ENCODE peak calls at places on chromosomes 2 and 18, in four cellular contexts. B, A, R and D are unnamed samples.

GRCh38 chr2:8044046-8044594 is 637.7 kb upstream of the ID2 start:
- DNase-seq in B (no peak), A (no peak), R (no peak), D (no peak)

GRCh38 chr2:195758846-195759245 is 101.8 kb downstream of the SLC39A10 start:
- DNase-seq in B (no peak), A (no peak), R (no peak), D (no peak)

GRCh38 chr2:36655456-36655855 is 41.1 kb upstream of the VIT start:
- DNase-seq in B (no peak), A (peak), R (no peak), D (no peak)

GRCh38 chr2:71166812-71167211 is 36.4 kb downstream of the MPHOSPH10 start:
- DNase-seq in B (no peak), A (no peak), R (no peak), D (no peak)

GRCh38 chr2:109318150-109318948 is 189.3 kb downstream of the SH3RF3 start:
- DNase-seq in B (no peak), A (peak), R (no peak), D (peak)

GRCh38 chr2:241770185-241770935 is 6.3 kb upstream of the GAL3ST2 start:
- DNase-seq in B (no peak), A (no peak), R (no peak), D (no peak)

GRCh38 chr2:239500915-239501630 is 100.3 kb upstream of the HDAC4 start:
- DNase-seq in B (no peak), A (no peak), R (no peak), D (no peak)

GRCh38 chr2:176582990-176583481 is 313.8 kb downstream of the MTX2 start:
- DNase-seq in B (no peak), A (peak), R (no peak), D (peak)

GRCh38 chr2:62446491-62446890 is 59.5 kb downstream of the TMEM17 start:
- DNase-seq in B (no peak), A (no peak), R (no peak), D (no peak)

GRCh38 chr18:45775241-45775676 is 50.2 kb upstream of the SIGLEC15 start:
- DNase-seq in B (peak), A (no peak), R (no peak), D (no peak)

GRCh38 chr2:30860715-30861114 is 53.5 kb upstream of the CAPN13 start:
- DNase-seq in B (no peak), A (no peak), R (no peak), D (no peak)

GRCh38 chr2:40243581-40243980 is 208.3 kb downstream of the SLC8A1 start:
- DNase-seq in B (no peak), A (peak), R (no peak), D (peak)

GRCh38 chr2:95043300-95043786 is 17.8 kb downstream of the MAL start:
- DNase-seq in B (no peak), A (peak), R (no peak), D (no peak)

GRCh38 chr2:166314022-166314759 is 61.6 kb downstream of the SCN9A start:
- DNase-seq in B (no peak), A (peak), R (no peak), D (peak)

GRCh38 chr2:85684380-85684779 is 9.8 kb upstream of the GNLY start:
- DNase-seq in B (no peak), A (no peak), R (no peak), D (no peak)

GRCh38 chr2:23381498-23381897 is 3.5 kb upstream of the KLHL29 start:
- DNase-seq in B (no peak), A (no peak), R (no peak), D (no peak)

GRCh38 chr2:29011650-29012060 is 30.6 kb downstream of the TOGARAM2 start:
- DNase-seq in B (peak), A (no peak), R (no peak), D (no peak)

GRCh38 chr2:18961991-18962421 is 372.6 kb upstream of the NT5C1B start:
- DNase-seq in B (peak), A (no peak), R (no peak), D (no peak)

GRCh38 chr2:168699834-168700417 is 102.5 kb upstream of the NOSTRIN start:
- DNase-seq in B (no peak), A (peak), R (no peak), D (no peak)

GRCh38 chr2:202135111-202135874 is 62.2 kb downstream of the KIAA2012 start:
- DNase-seq in B (no peak), A (peak), R (no peak), D (peak)

GRCh38 chr18:43590182-43590903 is 313.1 kb upstream of the SYT4 start:
- DNase-seq in B (peak), A (no peak), R (no peak), D (no peak)

GRCh38 chr18:8911408-8912340 is 190.8 kb upstream of the NDUFV2 start:
- DNase-seq in B (no peak), A (no peak), R (peak), D (no peak)

GRCh38 chr2:43216629-43217028 is 9.8 kb downstream of the ZFP36L2 start:
- DNase-seq in B (no peak), A (no peak), R (no peak), D (no peak)

GRCh38 chr2:126890962-126891450 is 7.7 kb upstream of the TEX51 start:
- DNase-seq in B (no peak), A (no peak), R (no peak), D (no peak)

DNA sequence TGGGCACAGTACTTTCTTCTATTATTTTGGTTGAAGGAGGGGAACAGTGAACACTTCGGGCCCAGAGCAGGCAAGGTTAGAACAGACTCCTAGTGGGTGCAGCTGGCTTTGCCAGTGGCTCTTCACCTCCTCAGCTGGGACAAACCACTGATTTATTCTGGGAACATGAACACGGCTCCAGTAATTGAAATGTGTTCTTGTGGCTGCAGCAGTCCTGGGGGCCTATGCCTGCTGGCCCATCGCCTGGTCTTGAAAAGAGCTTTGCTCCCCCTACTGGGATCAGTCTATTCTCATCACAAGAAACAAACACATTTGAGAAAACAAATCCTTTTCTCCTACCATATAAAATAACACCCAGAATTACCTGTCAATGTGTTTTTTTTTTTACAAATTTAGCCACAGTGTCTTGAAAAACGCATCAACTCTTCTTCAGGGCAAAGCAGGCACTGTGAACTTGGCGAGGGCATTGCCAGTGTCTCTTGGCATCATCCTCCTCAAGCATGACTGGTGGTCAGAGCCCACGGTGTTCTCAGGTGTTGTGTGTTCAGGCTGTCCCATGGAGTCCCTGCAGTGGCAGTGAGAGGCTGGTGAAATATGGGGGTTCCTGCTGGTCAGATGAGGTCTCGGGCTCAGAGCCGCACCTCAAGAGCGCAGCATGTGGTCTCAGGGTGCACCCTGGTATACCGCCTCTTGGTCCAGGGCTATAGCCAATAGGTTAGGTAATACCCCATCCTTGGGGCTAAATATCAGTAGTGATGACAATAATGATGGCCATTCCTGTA is 51.3 kb downstream of the RNF144A start:
- DNase-seq in B (no peak), A (no peak), R (no peak), D (no peak)
- TF ChIP-seq CTCF in B (no peak), A (no peak), R (peak), D (no peak)

GRCh38 chr2:231515603-231516002 is 14.6 kb downstream of the NMUR1 start:
- DNase-seq in B (no peak), A (no peak), R (no peak), D (no peak)
- TF ChIP-seq CTCF in B (no peak), A (no peak), R (no peak), D (no peak)

GRCh38 chr2:206438196-206438727 is 5.1 kb upstream of the ADAM23 start:
- DNase-seq in B (no peak), A (no peak), R (no peak), D (no peak)

GRCh38 chr2:206442516-206442853 is 847 bp upstream of the ADAM23 start:
- DNase-seq in B (no peak), A (no peak), R (no peak), D (no peak)

GRCh38 chr2:206445948-206446347 is 2.6 kb downstream of the ADAM23 start:
- DNase-seq in B (no peak), A (no peak), R (no peak), D (no peak)

GRCh38 chr2:206442854-206443734 is at the start of gene ADAM23:
- DNase-seq in B (peak), A (no peak), R (peak), D (no peak)

GRCh38 chr2:206443735-206444527 is 599 bp downstream of the ADAM23 start:
- DNase-seq in B (peak), A (no peak), R (peak), D (no peak)
- TF ChIP-seq CTCF in B (no peak), A (no peak), R (no peak), D (no peak)

DNA sequence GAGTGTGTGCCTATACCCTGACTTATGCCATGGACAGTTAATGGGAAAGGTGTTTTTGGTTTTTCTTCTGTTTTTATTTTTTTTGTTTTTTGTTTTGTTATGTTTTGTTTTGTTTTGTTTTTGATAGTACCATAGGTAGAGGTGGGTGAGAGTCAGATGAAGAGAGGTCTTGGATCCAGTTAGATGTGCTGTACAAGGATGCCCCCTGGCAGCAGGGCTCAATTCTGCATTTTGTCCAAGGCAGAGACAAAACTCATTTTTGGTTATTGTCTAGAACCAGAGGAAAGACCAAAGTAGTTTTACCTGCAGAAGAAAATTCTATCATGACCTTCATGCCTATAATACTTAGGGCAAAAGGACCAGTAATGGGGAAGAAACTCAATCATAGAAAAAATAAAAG is 48.5 kb downstream of the SLC5A7 start:
- DNase-seq in B (no peak), A (no peak), R (no peak), D (no peak)
- TF ChIP-seq CTCF in B (no peak), A (no peak), R (peak), D (no peak)

GRCh38 chr2:164868563-164869419 is 27.2 kb upstream of the COBLL1 start:
- DNase-seq in B (no peak), A (peak), R (no peak), D (no peak)
- TF ChIP-seq CTCF in B (no peak), A (no peak), R (no peak), D (no peak)